ENCODE peak calls at places on chromosomes 3 and 15, in seven cellular contexts. P is cardiac muscle cell, S is small intestine, L is heart left ventricle, Y is heart right ventricle, C is mesenchymal stem cell, H is breast epithelium. U is an unnamed sample.

GRCh38 chr15:51735611-51736010 is 1.8 kb downstream of the LYSMD2 start:
- DNase-seq in P (no peak), S (no peak), L (no peak), Y (no peak), C (no peak), H (no peak), U (no peak)

GRCh38 chr3:156240642-156241041 is 120.3 kb downstream of the KCNAB1 start:
- DNase-seq in P (no peak), S (no peak), L (no peak), Y (no peak), C (no peak), H (no peak), U (no peak)

GRCh38 chr15:73190189-73190601 is 137.9 kb downstream of the NEO1 start:
- DNase-seq in P (no peak), S (no peak), L (no peak), Y (no peak), C (peak; percentile 29), H (no peak), U (no peak)

GRCh38 chr15:69758291-69758771 is 305.7 kb downstream of the RPLP1 start:
- DNase-seq in P (no peak), S (no peak), L (no peak), Y (no peak), C (peak; percentile 73), H (no peak), U (no peak)

GRCh38 chr3:184368804-184369183 is 7.3 kb downstream of the POLR2H start:
- DNase-seq in P (no peak), S (no peak), L (no peak), Y (no peak), C (no peak), H (no peak), U (no peak)

GRCh38 chr3:154971771-154972326 is 108.3 kb upstream of the MME start:
- DNase-seq in P (no peak), S (no peak), L (no peak), Y (no peak), C (no peak), H (peak; percentile 71), U (no peak)

GRCh38 chr3:161414907-161415306 is 43.6 kb upstream of the SPTSSB start:
- DNase-seq in P (no peak), S (no peak), L (no peak), Y (no peak), C (no peak), H (no peak), U (no peak)

GRCh38 chr3:60229502-60229901 is 1021.8 kb downstream of the FHIT start:
- DNase-seq in P (no peak), S (no peak), L (no peak), Y (no peak), C (no peak), H (no peak), U (no peak)

GRCh38 chr3:34150987-34151386 is 352.6 kb downstream of the PDCD6IP start:
- DNase-seq in P (no peak), S (no peak), L (no peak), Y (no peak), C (no peak), H (no peak), U (no peak)

GRCh38 chr15:98802187-98802586 is 153.8 kb downstream of the IGF1R start:
- DNase-seq in P (no peak), S (peak; percentile 90), L (no peak), Y (no peak), C (no peak), H (no peak), U (no peak)
- H3K4me1 ChIP-seq in P (peaks cover 27% of the 10 kb centered on the region), S (peaks cover 16% of the 10 kb centered on the region), L (peaks cover 6% of the 10 kb centered on the region), Y (peaks cover 53% of the 10 kb centered on the region), C (peaks cover 28% of the 10 kb centered on the region), H (no peaks in the 10 kb centered on the region), U (peaks cover 3% of the 10 kb centered on the region)

GRCh38 chr15:66705277-66705927 is 3.4 kb downstream of the SMAD6 start:
- DNase-seq in P (no peak), S (no peak), L (no peak), Y (no peak), C (no peak), H (no peak), U (no peak)
- H3K27ac ChIP-seq in P (peak overlapping the region; percentile 97), S (no peak overlapping the region), L (peak overlapping the region; percentile 88), Y (peak overlapping the region; percentile 95), C (no peak overlapping the region), H (no peak overlapping the region), U (no peak overlapping the region)

GRCh38 chr3:32822609-32823498 is 5.1 kb downstream of the TRIM71 start:
- DNase-seq in P (no peak), S (no peak), L (no peak), Y (no peak), C (no peak), H (no peak), U (no peak)

GRCh38 chr3:32820430-32820829 is 2.6 kb downstream of the TRIM71 start:
- DNase-seq in P (no peak), S (no peak), L (no peak), Y (no peak), C (no peak), H (no peak), U (no peak)

GRCh38 chr3:32819581-32820348 is 2.0 kb downstream of the TRIM71 start:
- DNase-seq in P (peak; percentile 58), S (no peak), L (no peak), Y (no peak), C (no peak), H (no peak), U (no peak)

GRCh38 chr3:32821686-32822296 is 4.0 kb downstream of the TRIM71 start:
- DNase-seq in P (peak; percentile 71), S (no peak), L (no peak), Y (peak; percentile 22), C (no peak), H (no peak), U (no peak)

GRCh38 chr3:32820971-32821685 is 3.3 kb downstream of the TRIM71 start:
- DNase-seq in P (no peak), S (no peak), L (no peak), Y (no peak), C (no peak), H (no peak), U (no peak)
- H3K4me3 ChIP-seq in P (peak overlapping the region; percentile 48), S (no peak overlapping the region), L (no peak overlapping the region), Y (peak overlapping the region; percentile 14), C (no peak overlapping the region), H (no peak overlapping the region), U (no peak overlapping the region)

GRCh38 chr3:172204716-172205115 is 165.3 kb downstream of the FNDC3B start:
- DNase-seq in P (no peak), S (no peak), L (no peak), Y (no peak), C (no peak), H (no peak), U (no peak)
- H3K4me1 ChIP-seq in P (no peaks in the 10 kb centered on the region), S (no peaks in the 10 kb centered on the region), L (peaks cover 10% of the 10 kb centered on the region), Y (peaks cover 76% of the 10 kb centered on the region), C (peaks cover 16% of the 10 kb centered on the region), H (no peaks in the 10 kb centered on the region), U (no peaks in the 10 kb centered on the region)

GRCh38 chr3:136883967-136884720 is 22.1 kb downstream of the NCK1 start:
- DNase-seq in P (no peak), S (no peak), L (no peak), Y (no peak), C (no peak), H (no peak), U (no peak)
- H3K27ac ChIP-seq in P (no peak overlapping the region), S (no peak overlapping the region), L (no peak overlapping the region), Y (no peak overlapping the region), C (no peak overlapping the region), H (no peak overlapping the region), U (peak overlapping the region; percentile 67)